ENCODE peak calls at places on chromosomes 4 and X, in eight cellular contexts. One of them, this sample, is unnamed.

GRCh38 chr4:53197760-53198150 is 168.1 kb downstream of the SCFD2 start:
- DNase-seq in cardiac fibroblast: peak
- DNase-seq in WERI-Rb-1: no peak
- DNase-seq in CD4-positive, alpha-beta T cell: no peak
- DNase-seq in neural progenitor cell: no peak
- DNase-seq in spleen: no peak
- DNase-seq in neural crest cell: no peak
- DNase-seq in tibial nerve: no peak
- DNase-seq in this sample: no peak

GRCh38 chr4:172104534-172104933 is 291.3 kb downstream of the GALNTL6 start:
- DNase-seq in neural crest cell: no peak
- DNase-seq in cardiac fibroblast: no peak
- DNase-seq in neural progenitor cell: no peak
- DNase-seq in tibial nerve: no peak
- DNase-seq in CD4-positive, alpha-beta T cell: no peak
- DNase-seq in WERI-Rb-1: no peak
- DNase-seq in spleen: no peak
- DNase-seq in this sample: no peak

GRCh38 chrX:23742693-23743622 is at the start of gene ACOT9:
- DNase-seq in neural crest cell: peak
- DNase-seq in CD4-positive, alpha-beta T cell: peak
- DNase-seq in tibial nerve: peak
- DNase-seq in cardiac fibroblast: peak
- DNase-seq in neural progenitor cell: peak
- DNase-seq in spleen: peak
- DNase-seq in WERI-Rb-1: peak
- DNase-seq in this sample: peak

GRCh38 chr4:6721121-6721520 is 5.1 kb downstream of the BLOC1S4 start:
- DNase-seq in neural crest cell: no peak
- DNase-seq in tibial nerve: no peak
- DNase-seq in spleen: no peak
- DNase-seq in neural progenitor cell: no peak
- DNase-seq in WERI-Rb-1: no peak
- DNase-seq in cardiac fibroblast: no peak
- DNase-seq in CD4-positive, alpha-beta T cell: no peak
- DNase-seq in this sample: no peak

GRCh38 chr4:163111588-163111987 is 55.1 kb downstream of the NAF1 start:
- DNase-seq in cardiac fibroblast: peak
- DNase-seq in CD4-positive, alpha-beta T cell: no peak
- DNase-seq in WERI-Rb-1: peak
- DNase-seq in neural progenitor cell: peak
- DNase-seq in tibial nerve: no peak
- DNase-seq in neural crest cell: no peak
- DNase-seq in spleen: no peak
- DNase-seq in this sample: no peak

GRCh38 chr4:153257151-153257620 is 52.9 kb downstream of the TRIM2 start:
- DNase-seq in tibial nerve: no peak
- DNase-seq in neural crest cell: peak
- DNase-seq in cardiac fibroblast: peak
- DNase-seq in CD4-positive, alpha-beta T cell: no peak
- DNase-seq in WERI-Rb-1: no peak
- DNase-seq in neural progenitor cell: peak
- DNase-seq in spleen: no peak
- DNase-seq in this sample: peak

GRCh38 chr4:88582493-88582892 is 9.8 kb upstream of the HERC3 start:
- DNase-seq in WERI-Rb-1: no peak
- DNase-seq in neural crest cell: no peak
- DNase-seq in CD4-positive, alpha-beta T cell: no peak
- DNase-seq in tibial nerve: no peak
- DNase-seq in neural progenitor cell: no peak
- DNase-seq in spleen: no peak
- DNase-seq in cardiac fibroblast: peak
- DNase-seq in this sample: no peak

GRCh38 chr4:186698028-186698427 is 25.6 kb downstream of the FAT1 start:
- DNase-seq in CD4-positive, alpha-beta T cell: no peak
- DNase-seq in neural progenitor cell: no peak
- DNase-seq in WERI-Rb-1: no peak
- DNase-seq in neural crest cell: no peak
- DNase-seq in tibial nerve: no peak
- DNase-seq in cardiac fibroblast: no peak
- DNase-seq in spleen: no peak
- DNase-seq in this sample: no peak

GRCh38 chr4:7206385-7206784 is 14.0 kb downstream of the SORCS2 start:
- DNase-seq in WERI-Rb-1: peak
- DNase-seq in cardiac fibroblast: peak
- DNase-seq in tibial nerve: no peak
- DNase-seq in neural progenitor cell: peak
- DNase-seq in CD4-positive, alpha-beta T cell: no peak
- DNase-seq in neural crest cell: no peak
- DNase-seq in spleen: no peak
- DNase-seq in this sample: no peak

GRCh38 chr4:76998251-76998901 is 48.8 kb downstream of the SEPTIN11 start:
- DNase-seq in neural progenitor cell: peak
- DNase-seq in neural crest cell: no peak
- DNase-seq in spleen: no peak
- DNase-seq in WERI-Rb-1: no peak
- DNase-seq in CD4-positive, alpha-beta T cell: no peak
- DNase-seq in cardiac fibroblast: peak
- DNase-seq in tibial nerve: no peak
- DNase-seq in this sample: no peak

GRCh38 chr4:100828986-100829685 is 311.3 kb upstream of the EMCN start:
- DNase-seq in neural crest cell: no peak
- DNase-seq in WERI-Rb-1: no peak
- DNase-seq in neural progenitor cell: no peak
- DNase-seq in tibial nerve: no peak
- DNase-seq in cardiac fibroblast: peak
- DNase-seq in CD4-positive, alpha-beta T cell: no peak
- DNase-seq in spleen: no peak
- DNase-seq in this sample: no peak

GRCh38 chrX:2640436-2641150 is 50.5 kb upstream of the CD99 start:
- DNase-seq in spleen: no peak
- DNase-seq in tibial nerve: no peak
- DNase-seq in neural progenitor cell: no peak
- DNase-seq in cardiac fibroblast: no peak
- DNase-seq in neural crest cell: no peak
- DNase-seq in WERI-Rb-1: no peak
- DNase-seq in CD4-positive, alpha-beta T cell: no peak
- DNase-seq in this sample: no peak

GRCh38 chr4:110472583-110473329 is 3.2 kb upstream of the ENPEP start:
- DNase-seq in tibial nerve: no peak
- DNase-seq in WERI-Rb-1: no peak
- DNase-seq in spleen: no peak
- DNase-seq in neural progenitor cell: peak
- DNase-seq in CD4-positive, alpha-beta T cell: no peak
- DNase-seq in neural crest cell: no peak
- DNase-seq in cardiac fibroblast: no peak
- DNase-seq in this sample: no peak

GRCh38 chrX:50497067-50497466 is 26.4 kb upstream of the DGKK start:
- DNase-seq in neural crest cell: no peak
- DNase-seq in cardiac fibroblast: no peak
- DNase-seq in spleen: no peak
- DNase-seq in CD4-positive, alpha-beta T cell: no peak
- DNase-seq in tibial nerve: no peak
- DNase-seq in neural progenitor cell: peak
- DNase-seq in WERI-Rb-1: no peak
- DNase-seq in this sample: no peak

GRCh38 chr4:98747659-98748091 is 89.3 kb upstream of the TSPAN5 start:
- DNase-seq in WERI-Rb-1: peak
- DNase-seq in tibial nerve: no peak
- DNase-seq in cardiac fibroblast: no peak
- DNase-seq in CD4-positive, alpha-beta T cell: no peak
- DNase-seq in neural progenitor cell: peak
- DNase-seq in spleen: no peak
- DNase-seq in neural crest cell: no peak
- DNase-seq in this sample: no peak

GRCh38 chr4:153962311-153963039 is 173.6 kb upstream of the SFRP2 start:
- DNase-seq in tibial nerve: no peak
- DNase-seq in neural progenitor cell: no peak
- DNase-seq in spleen: no peak
- DNase-seq in WERI-Rb-1: no peak
- DNase-seq in CD4-positive, alpha-beta T cell: no peak
- DNase-seq in cardiac fibroblast: no peak
- DNase-seq in neural crest cell: no peak
- DNase-seq in this sample: no peak

GRCh38 chrX:149495573-149496071 is 9.5 kb downstream of the IDS start:
- DNase-seq in cardiac fibroblast: peak
- DNase-seq in CD4-positive, alpha-beta T cell: no peak
- DNase-seq in neural progenitor cell: no peak
- DNase-seq in spleen: no peak
- DNase-seq in tibial nerve: no peak
- DNase-seq in neural crest cell: no peak
- DNase-seq in WERI-Rb-1: no peak
- DNase-seq in this sample: no peak

DNA sequence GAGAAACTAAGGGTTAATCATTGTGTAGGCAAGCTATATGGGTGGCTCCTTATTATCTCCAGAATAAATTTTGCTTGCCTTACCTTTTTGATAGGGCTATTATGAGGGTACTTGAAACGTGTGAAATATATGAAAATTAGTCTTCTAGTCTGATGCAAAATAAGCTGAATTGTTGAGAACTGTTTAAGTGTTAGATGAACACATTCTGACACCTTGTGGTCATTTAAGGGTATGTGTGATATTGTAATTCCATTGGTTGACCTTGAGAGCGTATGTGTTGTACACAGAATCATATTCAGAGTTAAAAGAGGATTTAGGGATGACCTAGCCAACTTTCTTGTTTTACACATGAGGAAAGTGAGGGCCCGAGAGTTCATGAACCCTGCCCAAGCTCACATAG is 44.6 kb upstream of the LINC00632 start:
- DNase-seq in spleen: no peak
- DNase-seq in WERI-Rb-1: no peak
- DNase-seq in tibial nerve: no peak
- DNase-seq in cardiac fibroblast: peak
- DNase-seq in CD4-positive, alpha-beta T cell: no peak
- DNase-seq in neural crest cell: no peak
- DNase-seq in neural progenitor cell: no peak
- DNase-seq in this sample: no peak
- TF ChIP-seq CTCF in spleen: no peak
- TF ChIP-seq CTCF in WERI-Rb-1: no peak
- TF ChIP-seq CTCF in tibial nerve: no peak
- TF ChIP-seq CTCF in cardiac fibroblast: no peak
- TF ChIP-seq CTCF in CD4-positive, alpha-beta T cell: no peak
- TF ChIP-seq CTCF in neural crest cell: peak
- TF ChIP-seq CTCF in neural progenitor cell: peak
- TF ChIP-seq CTCF in this sample: peak

GRCh38 chr4:184399505-184399893 is 74.9 kb downstream of the IRF2 start:
- DNase-seq in spleen: no peak
- DNase-seq in neural progenitor cell: no peak
- DNase-seq in tibial nerve: no peak
- DNase-seq in neural crest cell: no peak
- DNase-seq in cardiac fibroblast: no peak
- DNase-seq in WERI-Rb-1: no peak
- DNase-seq in CD4-positive, alpha-beta T cell: no peak
- DNase-seq in this sample: no peak

GRCh38 chr4:184401397-184402171 is 72.8 kb downstream of the IRF2 start:
- DNase-seq in CD4-positive, alpha-beta T cell: no peak
- DNase-seq in WERI-Rb-1: no peak
- DNase-seq in neural progenitor cell: peak
- DNase-seq in neural crest cell: peak
- DNase-seq in spleen: no peak
- DNase-seq in cardiac fibroblast: no peak
- DNase-seq in tibial nerve: no peak
- DNase-seq in this sample: no peak

GRCh38 chr4:184398741-184399504 is 75.4 kb downstream of the IRF2 start:
- DNase-seq in CD4-positive, alpha-beta T cell: no peak
- DNase-seq in WERI-Rb-1: no peak
- DNase-seq in neural progenitor cell: no peak
- DNase-seq in tibial nerve: no peak
- DNase-seq in cardiac fibroblast: no peak
- DNase-seq in spleen: no peak
- DNase-seq in neural crest cell: no peak
- DNase-seq in this sample: no peak

GRCh38 chr4:184400891-184401290 is 73.5 kb downstream of the IRF2 start:
- DNase-seq in neural crest cell: no peak
- DNase-seq in neural progenitor cell: no peak
- DNase-seq in tibial nerve: no peak
- DNase-seq in CD4-positive, alpha-beta T cell: no peak
- DNase-seq in spleen: no peak
- DNase-seq in cardiac fibroblast: no peak
- DNase-seq in WERI-Rb-1: no peak
- DNase-seq in this sample: no peak

GRCh38 chr4:184400375-184400870 is 73.9 kb downstream of the IRF2 start:
- DNase-seq in WERI-Rb-1: no peak
- DNase-seq in tibial nerve: no peak
- DNase-seq in CD4-positive, alpha-beta T cell: no peak
- DNase-seq in neural crest cell: no peak
- DNase-seq in cardiac fibroblast: peak
- DNase-seq in neural progenitor cell: no peak
- DNase-seq in spleen: no peak
- DNase-seq in this sample: no peak
- TF ChIP-seq CTCF in WERI-Rb-1: no peak
- TF ChIP-seq CTCF in tibial nerve: no peak
- TF ChIP-seq CTCF in CD4-positive, alpha-beta T cell: no peak
- TF ChIP-seq CTCF in neural crest cell: no peak
- TF ChIP-seq CTCF in cardiac fibroblast: peak
- TF ChIP-seq CTCF in neural progenitor cell: no peak
- TF ChIP-seq CTCF in spleen: no peak
- TF ChIP-seq CTCF in this sample: no peak

DNA sequence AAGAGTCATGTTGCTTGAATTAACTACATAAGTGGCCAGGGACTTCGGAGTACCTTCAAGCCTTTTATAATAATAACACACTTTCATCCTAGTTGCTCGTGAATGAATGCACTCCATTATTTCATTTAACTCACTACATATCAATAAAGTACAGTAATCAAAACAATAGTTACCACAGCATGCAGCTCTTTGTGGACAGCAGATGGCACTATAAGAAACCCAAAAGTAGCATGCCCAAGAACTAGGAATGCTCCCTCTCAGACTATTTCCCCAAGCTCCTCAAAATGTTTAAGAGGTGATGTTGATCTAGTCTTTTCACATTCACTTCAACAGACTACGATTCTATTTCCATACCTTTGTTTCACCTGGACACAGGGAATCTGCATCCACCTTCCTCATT is 500.8 kb upstream of the DIAPH2 start:
- DNase-seq in cardiac fibroblast: peak
- DNase-seq in neural crest cell: no peak
- DNase-seq in WERI-Rb-1: no peak
- DNase-seq in neural progenitor cell: no peak
- DNase-seq in CD4-positive, alpha-beta T cell: no peak
- DNase-seq in spleen: no peak
- DNase-seq in tibial nerve: no peak
- DNase-seq in this sample: no peak
- TF ChIP-seq CTCF in cardiac fibroblast: peak
- TF ChIP-seq CTCF in neural crest cell: peak
- TF ChIP-seq CTCF in WERI-Rb-1: peak
- TF ChIP-seq CTCF in neural progenitor cell: peak
- TF ChIP-seq CTCF in CD4-positive, alpha-beta T cell: no peak
- TF ChIP-seq CTCF in spleen: no peak
- TF ChIP-seq CTCF in tibial nerve: peak
- TF ChIP-seq CTCF in this sample: peak

GRCh38 chrX:153318811-153319210 is 2.8 kb downstream of the PNMA6F start:
- DNase-seq in neural crest cell: no peak
- DNase-seq in cardiac fibroblast: no peak
- DNase-seq in neural progenitor cell: no peak
- DNase-seq in tibial nerve: no peak
- DNase-seq in WERI-Rb-1: no peak
- DNase-seq in CD4-positive, alpha-beta T cell: no peak
- DNase-seq in spleen: no peak
- DNase-seq in this sample: no peak
- TF ChIP-seq CTCF in neural crest cell: no peak
- TF ChIP-seq CTCF in cardiac fibroblast: no peak
- TF ChIP-seq CTCF in neural progenitor cell: no peak
- TF ChIP-seq CTCF in tibial nerve: no peak
- TF ChIP-seq CTCF in WERI-Rb-1: no peak
- TF ChIP-seq CTCF in CD4-positive, alpha-beta T cell: no peak
- TF ChIP-seq CTCF in spleen: no peak
- TF ChIP-seq CTCF in this sample: no peak

This sample was measured in nephron progenitor cell.